ENCODE peak calls at places on chromosomes 11 and 22, in four cellular contexts. One of them, this sample, is unnamed.

GRCh38 chr11:73244589-73245240 is 26.6 kb downstream of the P2RY2 start:
- DNase-seq in sigmoid colon: peak
- DNase-seq in heart left ventricle: no peak
- DNase-seq in adrenal gland: no peak
- DNase-seq in this sample: no peak

GRCh38 chr11:78010755-78011154 is 12.3 kb downstream of the KCTD14 start:
- DNase-seq in sigmoid colon: no peak
- DNase-seq in heart left ventricle: no peak
- DNase-seq in adrenal gland: no peak
- DNase-seq in this sample: no peak

GRCh38 chr11:130156108-130157022 is 3.2 kb upstream of the ST14 start:
- DNase-seq in sigmoid colon: no peak
- DNase-seq in heart left ventricle: no peak
- DNase-seq in adrenal gland: no peak
- DNase-seq in this sample: no peak

GRCh38 chr22:49294656-49295464 is 532.8 kb downstream of the BRD1 start:
- DNase-seq in sigmoid colon: no peak
- DNase-seq in heart left ventricle: no peak
- DNase-seq in adrenal gland: peak
- DNase-seq in this sample: no peak

GRCh38 chr11:130213143-130213978 is 53.8 kb downstream of the ST14 start:
- DNase-seq in sigmoid colon: peak
- DNase-seq in heart left ventricle: peak
- DNase-seq in adrenal gland: peak
- DNase-seq in this sample: no peak

GRCh38 chr11:98616256-98616655 is 404.5 kb upstream of the CNTN5 start:
- DNase-seq in sigmoid colon: no peak
- DNase-seq in heart left ventricle: no peak
- DNase-seq in adrenal gland: no peak
- DNase-seq in this sample: no peak

GRCh38 chr11:73308003-73308962 is at the start of gene ARHGEF17:
- DNase-seq in sigmoid colon: peak
- DNase-seq in heart left ventricle: peak
- DNase-seq in adrenal gland: peak
- DNase-seq in this sample: peak

GRCh38 chr11:19769820-19770219 is 57.2 kb downstream of the NAV2 start:
- DNase-seq in sigmoid colon: no peak
- DNase-seq in heart left ventricle: no peak
- DNase-seq in adrenal gland: no peak
- DNase-seq in this sample: no peak

GRCh38 chr11:30420233-30420787 is 97.4 kb downstream of the ARL14EP start:
- DNase-seq in sigmoid colon: no peak
- DNase-seq in heart left ventricle: no peak
- DNase-seq in adrenal gland: no peak
- DNase-seq in this sample: no peak

GRCh38 chr22:45686004-45686403 is 14.4 kb downstream of the ATXN10 start:
- DNase-seq in sigmoid colon: no peak
- DNase-seq in heart left ventricle: no peak
- DNase-seq in adrenal gland: no peak
- DNase-seq in this sample: no peak

GRCh38 chr11:14538271-14538925 is 18.2 kb upstream of the PSMA1 start:
- DNase-seq in sigmoid colon: no peak
- DNase-seq in heart left ventricle: peak
- DNase-seq in adrenal gland: no peak
- DNase-seq in this sample: no peak

GRCh38 chr22:42353883-42354727 is 78.1 kb downstream of the NFAM1 start:
- DNase-seq in sigmoid colon: no peak
- DNase-seq in heart left ventricle: no peak
- DNase-seq in adrenal gland: no peak
- DNase-seq in this sample: no peak

GRCh38 chr11:612201-612960 is 3.4 kb downstream of the IRF7 start:
- DNase-seq in sigmoid colon: no peak
- DNase-seq in heart left ventricle: no peak
- DNase-seq in adrenal gland: no peak
- DNase-seq in this sample: no peak

GRCh38 chr22:17493384-17493981 is 69.8 kb upstream of the SLC25A18 start:
- DNase-seq in sigmoid colon: peak
- DNase-seq in heart left ventricle: no peak
- DNase-seq in adrenal gland: no peak
- DNase-seq in this sample: no peak

GRCh38 chr22:46018859-46019258 is 41.9 kb upstream of the WNT7B start:
- DNase-seq in sigmoid colon: no peak
- DNase-seq in heart left ventricle: no peak
- DNase-seq in adrenal gland: no peak
- DNase-seq in this sample: no peak

GRCh38 chr11:109033627-109034340 is 368.9 kb downstream of the DDX10 start:
- DNase-seq in sigmoid colon: no peak
- DNase-seq in heart left ventricle: no peak
- DNase-seq in adrenal gland: no peak
- DNase-seq in this sample: no peak

GRCh38 chr11:3153291-3153861 is 11.7 kb downstream of the OSBPL5 start:
- DNase-seq in sigmoid colon: peak
- DNase-seq in heart left ventricle: peak
- DNase-seq in adrenal gland: no peak
- DNase-seq in this sample: peak

DNA sequence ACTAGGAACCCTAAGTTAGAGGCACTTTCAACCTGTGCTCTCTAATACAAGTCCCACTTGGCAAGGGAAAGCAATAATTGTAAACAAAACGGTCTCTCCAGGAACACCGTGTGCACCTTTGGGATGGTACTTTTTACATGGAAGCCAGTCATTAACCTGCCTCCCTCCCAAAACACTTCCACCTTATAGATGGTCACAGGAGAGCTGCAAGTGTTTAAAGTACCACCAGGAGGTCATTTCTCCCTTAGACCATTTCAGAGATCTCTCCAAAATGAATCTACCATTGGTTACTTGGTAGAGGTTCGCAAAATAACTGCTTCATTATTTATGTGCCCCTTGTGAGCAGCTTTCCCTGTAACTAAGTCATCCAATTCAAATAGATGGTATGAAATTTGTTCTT is 375.3 kb downstream of the DYNC2H1 start:
- DNase-seq in sigmoid colon: no peak
- DNase-seq in heart left ventricle: no peak
- DNase-seq in adrenal gland: no peak
- DNase-seq in this sample: no peak
- TF ChIP-seq CTCF in sigmoid colon: no peak
- TF ChIP-seq CTCF in heart left ventricle: no peak
- TF ChIP-seq CTCF in adrenal gland: no peak
- TF ChIP-seq CTCF in this sample: no peak

DNA sequence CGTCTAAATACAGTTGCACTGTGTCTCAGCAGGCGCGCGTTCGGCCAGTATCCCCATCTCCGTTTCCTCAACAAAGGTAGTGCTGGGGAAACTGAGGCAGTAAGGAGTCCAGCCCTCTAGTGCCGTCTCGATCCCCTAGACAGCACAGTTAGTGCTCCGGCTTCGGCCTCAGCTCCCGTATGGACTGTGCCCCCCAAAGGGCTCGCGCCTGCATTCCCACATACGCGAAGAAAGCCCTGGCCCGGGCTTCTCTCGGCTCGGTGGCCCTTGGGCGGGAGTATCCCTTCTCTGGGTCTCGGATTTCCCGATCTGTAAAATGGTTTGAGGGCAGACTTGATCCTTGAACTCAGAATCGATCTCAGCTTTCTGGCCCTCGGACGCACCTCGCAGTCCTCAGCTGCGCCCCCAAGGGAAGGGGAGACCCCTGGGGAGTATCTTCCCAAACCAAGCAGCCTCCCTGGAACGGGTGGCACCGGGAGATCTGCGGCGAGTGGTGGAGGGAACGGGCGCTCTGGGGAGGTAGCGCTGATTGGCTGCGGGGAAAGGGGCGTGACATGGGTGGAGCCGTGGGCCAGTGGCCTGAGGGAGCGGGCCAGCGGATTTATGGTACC is 759 bp upstream of the PEX16 start:
- DNase-seq in sigmoid colon: peak
- DNase-seq in heart left ventricle: peak
- DNase-seq in adrenal gland: peak
- DNase-seq in this sample: peak
- H3K27ac ChIP-seq in sigmoid colon: peak
- H3K27ac ChIP-seq in heart left ventricle: peak
- H3K27ac ChIP-seq in adrenal gland: peak
- H3K27ac ChIP-seq in this sample: peak

GRCh38 chr11:68854273-68854958 is 12.7 kb upstream of the CPT1A start:
- DNase-seq in sigmoid colon: no peak
- DNase-seq in heart left ventricle: no peak
- DNase-seq in adrenal gland: no peak
- DNase-seq in this sample: no peak

GRCh38 chr11:68859123-68859522 is 17.4 kb upstream of the CPT1A start:
- DNase-seq in sigmoid colon: no peak
- DNase-seq in heart left ventricle: no peak
- DNase-seq in adrenal gland: no peak
- DNase-seq in this sample: no peak

GRCh38 chr11:68852628-68853027 is 10.9 kb upstream of the CPT1A start:
- DNase-seq in sigmoid colon: no peak
- DNase-seq in heart left ventricle: no peak
- DNase-seq in adrenal gland: no peak
- DNase-seq in this sample: no peak

GRCh38 chr11:68857037-68857586 is 15.4 kb upstream of the CPT1A start:
- DNase-seq in sigmoid colon: no peak
- DNase-seq in heart left ventricle: no peak
- DNase-seq in adrenal gland: no peak
- DNase-seq in this sample: no peak

DNA sequence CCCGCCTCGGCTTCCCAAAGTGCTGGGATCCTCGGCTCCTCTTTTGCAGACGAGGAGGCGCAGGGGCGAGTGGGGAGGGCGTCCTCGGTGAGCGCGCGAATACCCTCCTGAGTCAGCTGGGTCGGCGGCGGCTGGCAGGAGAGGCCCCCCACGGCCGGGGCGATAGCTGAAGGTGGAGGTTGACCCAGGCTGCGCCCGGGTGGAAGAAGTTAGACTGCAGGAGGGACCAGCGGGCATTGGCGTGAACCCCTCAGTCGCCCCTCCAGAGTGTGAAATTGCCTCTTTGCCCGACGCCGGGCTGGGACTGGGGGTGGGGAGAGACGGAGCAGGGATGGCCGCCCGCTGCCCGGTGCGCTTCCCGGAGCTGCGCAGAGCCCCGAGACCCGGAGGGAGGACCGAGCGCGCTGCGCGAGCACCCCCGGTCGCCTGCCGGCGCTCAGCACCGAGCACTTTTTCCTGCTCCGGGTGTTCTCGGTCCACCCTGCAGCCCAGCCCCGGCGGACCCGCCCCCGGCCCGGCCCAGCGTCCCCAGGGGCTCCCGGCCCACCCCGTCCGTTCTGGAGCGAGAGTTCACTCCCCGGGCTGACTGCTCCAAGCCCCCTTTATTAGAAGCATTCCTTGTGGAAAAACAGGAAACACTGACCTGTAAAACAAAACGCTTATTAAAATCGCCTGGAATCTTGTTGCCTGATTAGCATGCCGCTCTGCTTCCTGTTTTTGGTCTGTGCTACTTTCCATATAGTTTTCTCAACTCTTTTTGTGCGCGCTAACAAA is 13.7 kb upstream of the CPT1A start:
- DNase-seq in sigmoid colon: no peak
- DNase-seq in heart left ventricle: peak
- DNase-seq in adrenal gland: no peak
- DNase-seq in this sample: no peak
- TF ChIP-seq POLR2A in sigmoid colon: no peak
- TF ChIP-seq POLR2A in heart left ventricle: no peak
- TF ChIP-seq POLR2A in adrenal gland: no peak
- TF ChIP-seq POLR2A in this sample: no peak

DNA sequence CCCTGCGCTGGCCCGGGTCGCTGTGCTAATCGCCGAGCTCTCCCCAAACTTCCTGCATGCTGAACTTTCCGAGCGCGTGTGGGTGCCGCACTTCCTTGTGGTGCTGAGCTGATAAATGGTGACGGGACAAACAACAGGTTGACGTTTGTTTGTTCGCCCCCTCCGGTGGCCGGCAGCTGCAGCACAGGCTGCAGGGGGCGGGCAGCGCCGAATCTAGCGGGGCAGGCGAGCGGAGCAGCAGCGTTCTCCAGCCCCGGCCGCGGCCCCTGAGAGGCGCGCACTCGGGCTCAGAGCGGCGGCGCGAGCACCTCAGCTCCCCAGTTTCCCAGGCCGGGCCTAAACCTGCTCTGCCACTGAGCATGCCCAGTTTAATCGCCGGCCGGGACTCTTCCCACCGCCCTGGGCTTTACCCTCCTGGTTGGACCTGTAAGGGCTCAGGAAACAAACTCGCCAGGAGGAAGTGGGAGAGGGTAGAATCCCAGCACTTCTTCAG is at the start of gene PDGFD:
- DNase-seq in sigmoid colon: peak
- DNase-seq in heart left ventricle: peak
- DNase-seq in adrenal gland: peak
- DNase-seq in this sample: peak
- TF ChIP-seq CTCF in sigmoid colon: no peak
- TF ChIP-seq CTCF in heart left ventricle: peak
- TF ChIP-seq CTCF in adrenal gland: peak
- TF ChIP-seq CTCF in this sample: peak

DNA sequence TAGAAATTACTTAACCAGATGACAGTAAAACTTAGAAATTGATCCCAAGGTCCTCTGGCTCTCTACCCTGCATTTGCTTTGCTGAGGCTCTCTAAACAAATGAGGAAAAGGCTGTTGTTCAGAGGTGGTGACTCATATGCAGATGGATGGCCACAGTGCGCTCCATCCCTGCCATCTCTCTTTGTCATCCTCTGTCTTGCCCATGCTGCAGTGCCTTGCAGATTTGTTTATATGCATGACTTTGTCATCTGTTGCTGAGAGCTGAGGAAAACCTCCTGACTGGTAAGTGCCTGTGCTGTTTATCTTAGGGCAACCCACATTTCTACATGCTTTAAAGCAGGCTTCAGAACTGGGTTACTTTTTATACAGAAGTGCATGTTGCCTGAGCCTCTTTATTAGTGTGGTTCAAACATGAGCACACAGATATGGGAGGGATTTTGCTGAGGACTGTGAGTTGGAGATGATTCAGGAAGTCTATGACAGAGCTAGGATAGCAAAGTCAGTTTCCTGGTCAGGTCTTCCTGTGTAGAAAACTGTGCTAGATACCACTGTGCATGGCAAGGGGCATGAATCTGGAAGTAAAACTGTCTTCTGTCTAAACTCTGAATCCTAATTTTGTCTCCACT is 57.4 kb downstream of the JAM3 start:
- DNase-seq in sigmoid colon: no peak
- DNase-seq in heart left ventricle: no peak
- DNase-seq in adrenal gland: peak
- DNase-seq in this sample: no peak
- H3K27ac ChIP-seq in sigmoid colon: peak
- H3K27ac ChIP-seq in heart left ventricle: peak
- H3K27ac ChIP-seq in adrenal gland: no peak
- H3K27ac ChIP-seq in this sample: peak

GRCh38 chr11:62787005-62787759 is at the start of gene TMEM179B:
- DNase-seq in sigmoid colon: peak
- DNase-seq in heart left ventricle: peak
- DNase-seq in adrenal gland: peak
- DNase-seq in this sample: peak
- TF ChIP-seq POLR2A in sigmoid colon: peak
- TF ChIP-seq POLR2A in heart left ventricle: peak
- TF ChIP-seq POLR2A in adrenal gland: peak
- TF ChIP-seq POLR2A in this sample: peak